ENCODE peak calls at places on chromosomes 4 and X, in six cellular contexts. One of them, this sample, is unnamed.

GRCh38 chrX:132956421-132957210 is 1.8 kb downstream of the HS6ST2 start:
- DNase-seq in kidney epithelial cell: no peak
- DNase-seq in kidney: peak; percentile 77
- DNase-seq in CD8-positive, alpha-beta T cell: no peak
- DNase-seq in stimulated activated CD4-positive, alpha-beta T cell treated with anti-CD3 and anti-CD28 coated beads, TNF-alpha, amount 100 ng/mL, for 24 hours: no peak
- DNase-seq in HFFc6: no peak
- DNase-seq in this sample: peak; percentile 72

GRCh38 chrX:47200385-47201150 is 6.9 kb downstream of the UBA1 start:
- DNase-seq in kidney epithelial cell: no peak
- DNase-seq in HFFc6: peak; percentile 33
- DNase-seq in kidney: no peak
- DNase-seq in CD8-positive, alpha-beta T cell: no peak
- DNase-seq in stimulated activated CD4-positive, alpha-beta T cell treated with anti-CD3 and anti-CD28 coated beads, TNF-alpha, amount 100 ng/mL, for 24 hours: no peak
- DNase-seq in this sample: peak; percentile 32

GRCh38 chr4:122831515-122832196 is 5.0 kb downstream of the FGF2 start:
- DNase-seq in kidney epithelial cell: no peak
- DNase-seq in CD8-positive, alpha-beta T cell: no peak
- DNase-seq in HFFc6: no peak
- DNase-seq in stimulated activated CD4-positive, alpha-beta T cell treated with anti-CD3 and anti-CD28 coated beads, TNF-alpha, amount 100 ng/mL, for 24 hours: no peak
- DNase-seq in kidney: no peak
- DNase-seq in this sample: no peak

GRCh38 chrX:17564689-17565409 is 172.4 kb upstream of the SCML1 start:
- DNase-seq in CD8-positive, alpha-beta T cell: no peak
- DNase-seq in HFFc6: no peak
- DNase-seq in kidney epithelial cell: no peak
- DNase-seq in kidney: no peak
- DNase-seq in stimulated activated CD4-positive, alpha-beta T cell treated with anti-CD3 and anti-CD28 coated beads, TNF-alpha, amount 100 ng/mL, for 24 hours: no peak
- DNase-seq in this sample: no peak

GRCh38 chr4:152805818-152806217 is 26.1 kb downstream of the ARFIP1 start:
- DNase-seq in stimulated activated CD4-positive, alpha-beta T cell treated with anti-CD3 and anti-CD28 coated beads, TNF-alpha, amount 100 ng/mL, for 24 hours: no peak
- DNase-seq in HFFc6: no peak
- DNase-seq in kidney epithelial cell: no peak
- DNase-seq in CD8-positive, alpha-beta T cell: no peak
- DNase-seq in kidney: no peak
- DNase-seq in this sample: no peak

GRCh38 chr4:87121332-87122065 is 98.9 kb downstream of the KLHL8 start:
- DNase-seq in kidney epithelial cell: no peak
- DNase-seq in HFFc6: no peak
- DNase-seq in CD8-positive, alpha-beta T cell: no peak
- DNase-seq in kidney: no peak
- DNase-seq in stimulated activated CD4-positive, alpha-beta T cell treated with anti-CD3 and anti-CD28 coated beads, TNF-alpha, amount 100 ng/mL, for 24 hours: no peak
- DNase-seq in this sample: no peak

GRCh38 chr4:53854991-53855885 is 209.2 kb downstream of the CHIC2 start:
- DNase-seq in CD8-positive, alpha-beta T cell: no peak
- DNase-seq in HFFc6: peak; percentile 25
- DNase-seq in kidney: no peak
- DNase-seq in stimulated activated CD4-positive, alpha-beta T cell treated with anti-CD3 and anti-CD28 coated beads, TNF-alpha, amount 100 ng/mL, for 24 hours: no peak
- DNase-seq in kidney epithelial cell: no peak
- DNase-seq in this sample: no peak

GRCh38 chr4:106583567-106583966 is 215.0 kb upstream of the GIMD1 start:
- DNase-seq in stimulated activated CD4-positive, alpha-beta T cell treated with anti-CD3 and anti-CD28 coated beads, TNF-alpha, amount 100 ng/mL, for 24 hours: no peak
- DNase-seq in kidney: no peak
- DNase-seq in kidney epithelial cell: peak; percentile 69
- DNase-seq in HFFc6: peak; percentile 93
- DNase-seq in CD8-positive, alpha-beta T cell: no peak
- DNase-seq in this sample: peak; percentile 4

GRCh38 chr4:114417214-114417613 is 181.4 kb upstream of the UGT8 start:
- DNase-seq in CD8-positive, alpha-beta T cell: no peak
- DNase-seq in stimulated activated CD4-positive, alpha-beta T cell treated with anti-CD3 and anti-CD28 coated beads, TNF-alpha, amount 100 ng/mL, for 24 hours: no peak
- DNase-seq in HFFc6: no peak
- DNase-seq in kidney: no peak
- DNase-seq in kidney epithelial cell: no peak
- DNase-seq in this sample: peak; percentile 62

GRCh38 chr4:67922697-67923096 is 38.9 kb upstream of the TMPRSS11D start:
- DNase-seq in stimulated activated CD4-positive, alpha-beta T cell treated with anti-CD3 and anti-CD28 coated beads, TNF-alpha, amount 100 ng/mL, for 24 hours: no peak
- DNase-seq in kidney: no peak
- DNase-seq in HFFc6: peak; percentile 31
- DNase-seq in CD8-positive, alpha-beta T cell: no peak
- DNase-seq in kidney epithelial cell: no peak
- DNase-seq in this sample: no peak

GRCh38 chrX:44071070-44071645 is 98.0 kb upstream of the NDP start:
- DNase-seq in kidney epithelial cell: no peak
- DNase-seq in stimulated activated CD4-positive, alpha-beta T cell treated with anti-CD3 and anti-CD28 coated beads, TNF-alpha, amount 100 ng/mL, for 24 hours: no peak
- DNase-seq in kidney: no peak
- DNase-seq in HFFc6: no peak
- DNase-seq in CD8-positive, alpha-beta T cell: no peak
- DNase-seq in this sample: no peak

GRCh38 chr4:162163892-162164759 is at the start of gene FSTL5:
- DNase-seq in kidney: peak; percentile 77
- DNase-seq in stimulated activated CD4-positive, alpha-beta T cell treated with anti-CD3 and anti-CD28 coated beads, TNF-alpha, amount 100 ng/mL, for 24 hours: no peak
- DNase-seq in CD8-positive, alpha-beta T cell: no peak
- DNase-seq in kidney epithelial cell: peak; percentile 80
- DNase-seq in HFFc6: no peak
- DNase-seq in this sample: peak; percentile 95

GRCh38 chr4:10461091-10461849 is 4.0 kb upstream of the ZNF518B start:
- DNase-seq in CD8-positive, alpha-beta T cell: peak; percentile 66
- DNase-seq in HFFc6: no peak
- DNase-seq in stimulated activated CD4-positive, alpha-beta T cell treated with anti-CD3 and anti-CD28 coated beads, TNF-alpha, amount 100 ng/mL, for 24 hours: peak; percentile 48
- DNase-seq in kidney: peak; percentile 67
- DNase-seq in kidney epithelial cell: no peak
- DNase-seq in this sample: peak; percentile 93

GRCh38 chr4:37434469-37434868 is 189.9 kb downstream of the NWD2 start:
- DNase-seq in HFFc6: peak; percentile 22
- DNase-seq in stimulated activated CD4-positive, alpha-beta T cell treated with anti-CD3 and anti-CD28 coated beads, TNF-alpha, amount 100 ng/mL, for 24 hours: no peak
- DNase-seq in kidney epithelial cell: no peak
- DNase-seq in kidney: no peak
- DNase-seq in CD8-positive, alpha-beta T cell: no peak
- DNase-seq in this sample: peak; percentile 55

GRCh38 chr4:122806981-122807679 is 19.5 kb upstream of the FGF2 start:
- DNase-seq in kidney: no peak
- DNase-seq in HFFc6: no peak
- DNase-seq in CD8-positive, alpha-beta T cell: no peak
- DNase-seq in stimulated activated CD4-positive, alpha-beta T cell treated with anti-CD3 and anti-CD28 coated beads, TNF-alpha, amount 100 ng/mL, for 24 hours: no peak
- DNase-seq in kidney epithelial cell: no peak
- DNase-seq in this sample: no peak

GRCh38 chr4:81030617-81031388 is at the start of gene BMP3:
- DNase-seq in kidney epithelial cell: no peak
- DNase-seq in HFFc6: no peak
- DNase-seq in kidney: peak; percentile 70
- DNase-seq in CD8-positive, alpha-beta T cell: no peak
- DNase-seq in stimulated activated CD4-positive, alpha-beta T cell treated with anti-CD3 and anti-CD28 coated beads, TNF-alpha, amount 100 ng/mL, for 24 hours: no peak
- DNase-seq in this sample: peak; percentile 66

GRCh38 chr4:87575983-87576382 is 32.3 kb upstream of the DSPP start:
- DNase-seq in kidney epithelial cell: no peak
- DNase-seq in CD8-positive, alpha-beta T cell: no peak
- DNase-seq in kidney: no peak
- DNase-seq in stimulated activated CD4-positive, alpha-beta T cell treated with anti-CD3 and anti-CD28 coated beads, TNF-alpha, amount 100 ng/mL, for 24 hours: no peak
- DNase-seq in HFFc6: no peak
- DNase-seq in this sample: no peak

GRCh38 chr4:88693792-88694191 is 3.8 kb downstream of the NAP1L5 start:
- DNase-seq in CD8-positive, alpha-beta T cell: no peak
- DNase-seq in stimulated activated CD4-positive, alpha-beta T cell treated with anti-CD3 and anti-CD28 coated beads, TNF-alpha, amount 100 ng/mL, for 24 hours: no peak
- DNase-seq in kidney: no peak
- DNase-seq in kidney epithelial cell: no peak
- DNase-seq in HFFc6: no peak
- DNase-seq in this sample: no peak

GRCh38 chr4:123811763-123812390 is 415.3 kb downstream of the SPRY1 start:
- DNase-seq in HFFc6: no peak
- DNase-seq in CD8-positive, alpha-beta T cell: no peak
- DNase-seq in kidney epithelial cell: no peak
- DNase-seq in stimulated activated CD4-positive, alpha-beta T cell treated with anti-CD3 and anti-CD28 coated beads, TNF-alpha, amount 100 ng/mL, for 24 hours: no peak
- DNase-seq in kidney: no peak
- DNase-seq in this sample: peak; percentile 33

GRCh38 chrX:39012561-39013209 is 211.4 kb downstream of the MID1IP1 start:
- DNase-seq in kidney epithelial cell: no peak
- DNase-seq in HFFc6: peak; percentile 55
- DNase-seq in kidney: no peak
- DNase-seq in stimulated activated CD4-positive, alpha-beta T cell treated with anti-CD3 and anti-CD28 coated beads, TNF-alpha, amount 100 ng/mL, for 24 hours: no peak
- DNase-seq in CD8-positive, alpha-beta T cell: no peak
- DNase-seq in this sample: no peak

GRCh38 chrX:130716822-130717405 is 186.1 kb downstream of the ENOX2 start:
- DNase-seq in HFFc6: no peak
- DNase-seq in stimulated activated CD4-positive, alpha-beta T cell treated with anti-CD3 and anti-CD28 coated beads, TNF-alpha, amount 100 ng/mL, for 24 hours: no peak
- DNase-seq in kidney: no peak
- DNase-seq in kidney epithelial cell: no peak
- DNase-seq in CD8-positive, alpha-beta T cell: no peak
- DNase-seq in this sample: peak; percentile 48

GRCh38 chrX:13937370-13938052 is 92.2 kb downstream of the GEMIN8 start:
- DNase-seq in stimulated activated CD4-positive, alpha-beta T cell treated with anti-CD3 and anti-CD28 coated beads, TNF-alpha, amount 100 ng/mL, for 24 hours: no peak
- DNase-seq in CD8-positive, alpha-beta T cell: no peak
- DNase-seq in kidney epithelial cell: peak; percentile 5
- DNase-seq in HFFc6: peak; percentile 31
- DNase-seq in kidney: no peak
- DNase-seq in this sample: peak; percentile 54

GRCh38 chrX:124229374-124229773 is 103.1 kb upstream of the TEX13D start:
- DNase-seq in HFFc6: no peak
- DNase-seq in kidney epithelial cell: no peak
- DNase-seq in kidney: no peak
- DNase-seq in stimulated activated CD4-positive, alpha-beta T cell treated with anti-CD3 and anti-CD28 coated beads, TNF-alpha, amount 100 ng/mL, for 24 hours: no peak
- DNase-seq in CD8-positive, alpha-beta T cell: no peak
- DNase-seq in this sample: peak; percentile 2

GRCh38 chrX:138298268-138298667 is 413.2 kb downstream of the FGF13 start:
- DNase-seq in kidney: no peak
- DNase-seq in stimulated activated CD4-positive, alpha-beta T cell treated with anti-CD3 and anti-CD28 coated beads, TNF-alpha, amount 100 ng/mL, for 24 hours: no peak
- DNase-seq in HFFc6: no peak
- DNase-seq in kidney epithelial cell: no peak
- DNase-seq in CD8-positive, alpha-beta T cell: no peak
- DNase-seq in this sample: peak; percentile 33

GRCh38 chr4:7040760-7041159 is 2.4 kb upstream of the TADA2B start:
- DNase-seq in kidney: no peak
- DNase-seq in CD8-positive, alpha-beta T cell: no peak
- DNase-seq in HFFc6: no peak
- DNase-seq in stimulated activated CD4-positive, alpha-beta T cell treated with anti-CD3 and anti-CD28 coated beads, TNF-alpha, amount 100 ng/mL, for 24 hours: no peak
- DNase-seq in kidney epithelial cell: no peak
- DNase-seq in this sample: no peak

GRCh38 chr4:2271279-2272025 is 9.5 kb upstream of the MXD4 start:
- DNase-seq in HFFc6: no peak
- DNase-seq in kidney: peak; percentile 70
- DNase-seq in kidney epithelial cell: no peak
- DNase-seq in stimulated activated CD4-positive, alpha-beta T cell treated with anti-CD3 and anti-CD28 coated beads, TNF-alpha, amount 100 ng/mL, for 24 hours: no peak
- DNase-seq in CD8-positive, alpha-beta T cell: no peak
- DNase-seq in this sample: no peak

GRCh38 chr4:6192245-6192644 is 8.1 kb downstream of the JAKMIP1 start:
- DNase-seq in stimulated activated CD4-positive, alpha-beta T cell treated with anti-CD3 and anti-CD28 coated beads, TNF-alpha, amount 100 ng/mL, for 24 hours: no peak
- DNase-seq in CD8-positive, alpha-beta T cell: no peak
- DNase-seq in kidney: peak; percentile 22
- DNase-seq in kidney epithelial cell: no peak
- DNase-seq in HFFc6: no peak
- DNase-seq in this sample: peak; percentile 64

GRCh38 chr4:166165829-166166420 is 292.9 kb downstream of the TLL1 start:
- DNase-seq in CD8-positive, alpha-beta T cell: no peak
- DNase-seq in HFFc6: peak; percentile 78
- DNase-seq in kidney: no peak
- DNase-seq in kidney epithelial cell: peak; percentile 35
- DNase-seq in stimulated activated CD4-positive, alpha-beta T cell treated with anti-CD3 and anti-CD28 coated beads, TNF-alpha, amount 100 ng/mL, for 24 hours: no peak
- DNase-seq in this sample: peak; percentile 85

GRCh38 chr4:8917868-8918783 is 46.5 kb upstream of the HMX1 start:
- DNase-seq in HFFc6: peak; percentile 42
- DNase-seq in kidney: peak; percentile 84
- DNase-seq in kidney epithelial cell: peak; percentile 0
- DNase-seq in stimulated activated CD4-positive, alpha-beta T cell treated with anti-CD3 and anti-CD28 coated beads, TNF-alpha, amount 100 ng/mL, for 24 hours: peak; percentile 49
- DNase-seq in CD8-positive, alpha-beta T cell: peak; percentile 64
- DNase-seq in this sample: peak; percentile 69

GRCh38 chr4:153418114-153418513 is 48.0 kb upstream of the TMEM131L start:
- DNase-seq in HFFc6: no peak
- DNase-seq in stimulated activated CD4-positive, alpha-beta T cell treated with anti-CD3 and anti-CD28 coated beads, TNF-alpha, amount 100 ng/mL, for 24 hours: no peak
- DNase-seq in kidney epithelial cell: no peak
- DNase-seq in CD8-positive, alpha-beta T cell: no peak
- DNase-seq in kidney: no peak
- DNase-seq in this sample: no peak

GRCh38 chr4:47525154-47525819 is 40.2 kb downstream of the ATP10D start:
- DNase-seq in CD8-positive, alpha-beta T cell: no peak
- DNase-seq in HFFc6: peak; percentile 88
- DNase-seq in kidney: no peak
- DNase-seq in kidney epithelial cell: peak; percentile 82
- DNase-seq in stimulated activated CD4-positive, alpha-beta T cell treated with anti-CD3 and anti-CD28 coated beads, TNF-alpha, amount 100 ng/mL, for 24 hours: no peak
- DNase-seq in this sample: no peak

This sample was measured in DMS53.